ENCODE peak calls at places on chromosomes 2 and 18, in four cellular contexts. N is GM13977, Y is astrocyte of the spinal cord, S is dorsolateral prefrontal cortex. D is an unnamed sample.

GRCh38 chr18:28163201-28163778 is 13.6 kb downstream of the CDH2 start:
- DNase-seq in N (no peak), Y (peak; percentile 73), S (no peak), D (peak; percentile 80)

GRCh38 chr2:162768646-162769045 is 69.9 kb downstream of the KCNH7 start:
- DNase-seq in N (no peak), Y (peak; percentile 34), S (no peak), D (no peak)

GRCh38 chr18:68714707-68715496 is at the start of gene TMX3:
- DNase-seq in N (peak; percentile 96), Y (peak; percentile 96), S (peak; percentile 78), D (peak; percentile 95)

GRCh38 chr2:124045906-124046305 is 20.8 kb downstream of the CNTNAP5 start:
- DNase-seq in N (no peak), Y (no peak), S (no peak), D (no peak)

GRCh38 chr2:166240387-166241313 is 112.8 kb upstream of the SCN1A start:
- DNase-seq in N (no peak), Y (peak; percentile 28), S (no peak), D (no peak)

GRCh38 chr18:62880673-62881364 is 165.5 kb downstream of the PHLPP1 start:
- DNase-seq in N (no peak), Y (no peak), S (no peak), D (no peak)

GRCh38 chr2:159450180-159450579 is 163.7 kb upstream of the WDSUB1 start:
- DNase-seq in N (no peak), Y (no peak), S (no peak), D (peak; percentile 18)

GRCh38 chr18:24506175-24506574 is 45.7 kb downstream of the HRH4 start:
- DNase-seq in N (no peak), Y (no peak), S (no peak), D (no peak)

GRCh38 chr18:45777393-45777792 is 48.1 kb upstream of the SIGLEC15 start:
- DNase-seq in N (no peak), Y (peak; percentile 85), S (no peak), D (peak; percentile 82)

GRCh38 chr2:128488429-128488828 is 169.8 kb upstream of the HS6ST1 start:
- DNase-seq in N (no peak), Y (no peak), S (no peak), D (peak; percentile 19)

GRCh38 chr2:111108745-111109271 is 11.9 kb upstream of the BCL2L11 start:
- DNase-seq in N (no peak), Y (no peak), S (no peak), D (no peak)

GRCh38 chr2:223989206-223989859 is 32.1 kb downstream of the MRPL44 start:
- DNase-seq in N (no peak), Y (no peak), S (no peak), D (no peak)

GRCh38 chr2:61410185-61410584 is 60.7 kb downstream of the USP34 start:
- DNase-seq in N (no peak), Y (no peak), S (no peak), D (no peak)

GRCh38 chr2:203427061-203427460 is 98.9 kb downstream of the ABI2 start:
- DNase-seq in N (no peak), Y (no peak), S (no peak), D (peak; percentile 79)

DNA sequence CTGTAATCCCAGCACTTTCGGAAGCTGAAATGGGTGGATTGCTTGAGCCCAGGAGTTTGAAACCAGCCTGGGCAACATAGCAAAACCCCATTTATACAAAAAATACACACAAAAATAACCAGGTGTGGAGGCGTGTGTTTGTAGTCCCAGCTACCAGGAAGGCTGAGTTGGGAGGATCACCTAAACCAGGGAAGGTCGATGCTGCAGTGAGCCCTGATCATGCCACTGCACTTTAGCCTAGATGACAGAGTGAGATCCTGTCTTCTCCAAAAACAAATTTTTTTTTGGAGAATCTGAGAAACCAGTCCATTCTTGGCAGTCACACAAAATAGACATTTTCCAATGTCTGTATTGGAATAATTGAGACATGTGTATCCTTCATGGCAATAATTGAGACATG is 46.8 kb downstream of the RAB27B start:
- DNase-seq in N (no peak), Y (no peak), S (no peak), D (no peak)
- TF ChIP-seq CTCF in N (no peak), Y (no peak), S (no peak), D (no peak)

DNA sequence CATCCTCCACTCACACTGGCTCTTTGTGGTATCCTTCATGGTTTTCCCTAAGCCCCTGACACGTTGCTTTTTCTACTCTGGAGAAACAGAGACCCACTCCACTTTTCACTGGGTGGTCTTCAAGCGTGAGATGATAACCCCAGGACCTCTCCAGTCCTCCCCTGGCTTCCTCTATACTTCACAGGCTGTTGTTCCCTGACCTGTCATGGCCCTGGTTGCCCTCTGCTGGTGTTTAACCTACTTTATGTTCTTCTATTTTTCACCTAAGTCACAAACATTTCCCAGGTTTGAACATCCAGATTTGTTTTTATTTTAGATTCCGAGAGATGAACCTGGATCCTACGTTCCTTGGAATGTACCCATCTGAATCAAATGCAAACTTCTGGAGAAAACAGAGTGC is 84.5 kb downstream of the AOX1 start:
- DNase-seq in N (no peak), Y (no peak), S (no peak), D (no peak)
- TF ChIP-seq CTCF in N (peak; percentile 15), Y (no peak), S (no peak), D (no peak)

DNA sequence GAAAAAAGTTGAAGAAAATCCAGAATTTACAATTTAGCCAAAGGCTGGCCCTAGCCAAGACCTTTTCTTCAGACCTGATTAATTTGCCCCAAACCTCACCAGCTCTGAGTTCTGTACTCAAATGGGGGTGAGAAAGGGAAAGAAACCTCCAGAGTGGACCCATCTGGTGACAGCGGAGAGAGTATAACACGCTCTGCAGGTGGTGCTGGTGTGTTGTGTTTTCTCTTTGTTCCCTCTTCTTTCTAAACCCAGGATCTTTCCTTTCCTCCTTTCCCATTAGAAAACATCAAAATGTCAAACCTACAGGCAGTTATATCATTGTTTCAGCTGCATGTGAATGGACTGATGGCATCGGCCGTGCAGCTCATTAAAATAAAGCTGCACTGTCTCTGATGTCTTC is 253.3 kb upstream of the SP5 start:
- DNase-seq in N (no peak), Y (no peak), S (no peak), D (no peak)
- TF ChIP-seq CTCF in N (peak; percentile 8), Y (no peak), S (no peak), D (no peak)

GRCh38 chr18:3869848-3870247 is 419.9 kb downstream of the TGIF1 start:
- DNase-seq in N (no peak), Y (peak; percentile 74), S (no peak), D (peak; percentile 83)
- TF ChIP-seq CTCF in N (peak; percentile 22), Y (peak; percentile 43), S (peak; percentile 67), D (peak; percentile 55)